ENCODE peak calls at places on chromosomes 12 and 14, in eight cellular contexts. G, L, O, M, U, B, D and A are unnamed samples.

GRCh38 chr12:79451988-79452387 is 238.8 kb downstream of the PAWR start:
- DNase-seq in G (peak), L (peak), O (peak), M (peak), U (peak), B (peak), D (peak), A (peak)

GRCh38 chr14:57479197-57479596 is 14.5 kb downstream of the CCDC198 start:
- DNase-seq in G (no peak), L (no peak), O (no peak), M (no peak), U (no peak), B (no peak), D (no peak), A (no peak)

GRCh38 chr12:100959481-100959880 is 164.9 kb downstream of the ANO4 start:
- DNase-seq in G (no peak), L (peak), O (no peak), M (no peak), U (no peak), B (no peak), D (no peak), A (no peak)

GRCh38 chr14:33646692-33647260 is 304.1 kb downstream of the EGLN3 start:
- DNase-seq in G (no peak), L (no peak), O (no peak), M (no peak), U (no peak), B (no peak), D (no peak), A (no peak)

GRCh38 chr14:83994020-83994419 is 1535.9 kb upstream of the FLRT2 start:
- DNase-seq in G (no peak), L (no peak), O (no peak), M (no peak), U (no peak), B (no peak), D (no peak), A (no peak)

GRCh38 chr14:33814010-33814409 is 136.9 kb downstream of the EGLN3 start:
- DNase-seq in G (no peak), L (no peak), O (no peak), M (no peak), U (no peak), B (no peak), D (no peak), A (no peak)

GRCh38 chr14:104603623-104604401 is 760 bp downstream of the TMEM179 start:
- DNase-seq in G (no peak), L (no peak), O (no peak), M (peak), U (no peak), B (no peak), D (no peak), A (peak)

GRCh38 chr14:103718572-103718971 is 3.0 kb downstream of the ZFYVE21 start:
- DNase-seq in G (no peak), L (no peak), O (no peak), M (no peak), U (no peak), B (no peak), D (no peak), A (no peak)

GRCh38 chr12:26152507-26153102 is 27.8 kb upstream of the BHLHE41 start:
- DNase-seq in G (no peak), L (no peak), O (no peak), M (no peak), U (no peak), B (no peak), D (no peak), A (no peak)

GRCh38 chr14:105430042-105430441 is 10.4 kb downstream of the MTA1 start:
- DNase-seq in G (no peak), L (no peak), O (no peak), M (no peak), U (no peak), B (no peak), D (no peak), A (no peak)

GRCh38 chr12:6375269-6376078 is at the start of gene SCNN1A:
- DNase-seq in G (peak), L (peak), O (no peak), M (no peak), U (peak), B (no peak), D (no peak), A (peak)

GRCh38 chr12:45669093-45669492 is 60.4 kb upstream of the ARID2 start:
- DNase-seq in G (no peak), L (no peak), O (no peak), M (no peak), U (no peak), B (no peak), D (no peak), A (no peak)

DNA sequence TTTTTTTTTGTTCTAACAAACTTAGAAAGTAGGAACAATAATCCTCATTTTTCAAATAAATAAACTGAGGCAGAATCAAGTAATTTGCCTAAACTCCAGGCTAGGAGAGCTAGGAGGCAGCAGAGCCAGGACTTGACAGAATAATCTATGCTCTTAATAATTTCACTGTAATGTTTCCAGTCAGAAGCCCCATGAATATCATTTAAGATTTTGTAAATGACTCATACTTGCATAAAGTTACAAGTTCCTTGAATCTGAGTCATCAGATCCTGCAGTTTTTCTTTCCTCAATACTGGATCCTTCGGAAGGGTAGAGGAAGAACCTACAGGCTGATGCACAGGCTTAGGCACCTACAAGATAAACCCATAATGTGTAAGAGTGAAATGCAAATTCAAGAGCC is 29.0 kb downstream of the CAPRIN2 start:
- DNase-seq in G (no peak), L (no peak), O (no peak), M (no peak), U (no peak), B (no peak), D (peak), A (no peak)
- TF ChIP-seq EP300 in G (no peak), L (no peak), O (no peak), M (peak), U (no peak), B (no peak), D (no peak), A (no peak)

DNA sequence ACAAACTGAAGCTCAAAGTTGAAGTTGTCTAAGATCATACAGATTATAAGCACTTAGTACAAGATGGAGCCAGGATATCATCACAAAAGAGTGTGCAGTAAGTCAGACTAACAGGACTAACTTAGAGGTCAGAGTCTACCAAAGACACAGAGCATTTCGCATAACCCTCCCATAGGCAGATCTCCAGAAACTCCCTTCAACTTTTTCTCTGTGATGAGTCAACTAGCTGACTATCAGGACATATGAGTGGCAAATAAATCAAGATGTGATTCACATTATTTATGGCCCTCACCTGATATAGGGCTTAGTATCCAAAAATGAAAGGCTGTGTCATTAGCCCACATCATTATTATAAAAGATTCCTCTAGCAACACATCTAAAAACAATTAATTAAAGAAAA is 484.6 kb downstream of the GALC start:
- DNase-seq in G (no peak), L (no peak), O (no peak), M (no peak), U (no peak), B (no peak), D (no peak), A (no peak)
- TF ChIP-seq EP300 in G (no peak), L (no peak), O (no peak), M (no peak), U (no peak), B (no peak), D (no peak), A (no peak)

GRCh38 chr12:103766028-103766427 is 75.0 kb downstream of the NT5DC3 start:
- DNase-seq in G (no peak), L (no peak), O (no peak), M (no peak), U (no peak), B (no peak), D (no peak), A (no peak)

GRCh38 chr12:103765322-103765721 is 75.7 kb downstream of the NT5DC3 start:
- DNase-seq in G (no peak), L (no peak), O (no peak), M (no peak), U (no peak), B (no peak), D (no peak), A (no peak)

GRCh38 chr12:103771466-103771865 is 69.6 kb downstream of the NT5DC3 start:
- DNase-seq in G (peak), L (peak), O (peak), M (peak), U (peak), B (no peak), D (peak), A (peak)

GRCh38 chr12:103769240-103769945 is 71.6 kb downstream of the NT5DC3 start:
- DNase-seq in G (no peak), L (no peak), O (no peak), M (no peak), U (no peak), B (no peak), D (no peak), A (peak)

DNA sequence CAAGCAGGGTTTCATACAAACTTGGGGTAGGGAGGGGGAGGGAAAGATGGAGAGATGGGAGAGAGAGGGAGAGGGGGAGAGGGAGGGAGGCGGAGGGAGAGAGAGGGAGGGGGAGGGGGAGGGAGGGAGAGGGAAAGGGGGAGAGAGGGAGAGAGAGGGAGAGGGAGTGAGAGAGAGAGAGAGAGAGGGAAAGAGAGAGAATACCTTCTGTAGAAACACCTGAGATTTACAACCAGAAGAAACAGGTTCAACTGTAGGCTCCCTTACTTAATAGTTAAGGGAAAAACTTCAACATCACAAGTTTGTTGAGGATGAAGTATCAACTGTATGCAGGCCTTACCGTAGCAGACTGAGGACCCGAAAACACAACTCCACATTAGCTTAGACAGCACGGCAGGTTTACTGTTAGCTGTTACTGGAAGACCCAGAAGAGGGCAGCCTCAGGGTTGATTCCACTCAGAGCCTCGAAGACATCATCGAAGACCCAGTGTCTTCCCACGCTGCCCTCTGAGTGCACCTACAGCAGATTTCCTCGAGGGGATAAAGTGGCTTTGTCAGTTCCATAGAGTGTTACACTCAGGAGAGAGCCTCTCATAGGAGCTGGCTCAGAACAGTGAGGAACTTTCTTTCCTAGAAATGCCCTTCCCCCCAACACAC is 72.4 kb downstream of the NT5DC3 start:
- DNase-seq in G (no peak), L (no peak), O (no peak), M (no peak), U (no peak), B (no peak), D (peak), A (peak)
- TF ChIP-seq EP300 in G (no peak), L (no peak), O (no peak), M (no peak), U (no peak), B (no peak), D (no peak), A (no peak)

GRCh38 chr12:21485998-21486397 is 15.4 kb downstream of the RECQL start:
- DNase-seq in G (no peak), L (no peak), O (no peak), M (no peak), U (no peak), B (no peak), D (no peak), A (no peak)

GRCh38 chr12:21478756-21479455 is 22.5 kb downstream of the RECQL start:
- DNase-seq in G (no peak), L (no peak), O (no peak), M (no peak), U (no peak), B (no peak), D (no peak), A (no peak)

GRCh38 chr12:21483531-21483930 is 17.9 kb downstream of the RECQL start:
- DNase-seq in G (no peak), L (no peak), O (no peak), M (no peak), U (no peak), B (no peak), D (no peak), A (no peak)
- TF ChIP-seq EP300 in G (no peak), L (no peak), O (no peak), M (no peak), U (no peak), B (no peak), D (no peak), A (no peak)

GRCh38 chr12:106633451-106633823 is 50.6 kb downstream of the RFX4 start:
- DNase-seq in G (no peak), L (no peak), O (peak), M (no peak), U (no peak), B (no peak), D (peak), A (no peak)
- TF ChIP-seq EP300 in G (no peak), L (no peak), O (no peak), M (peak), U (no peak), B (no peak), D (peak), A (no peak)

GRCh38 chr14:106831322-106831720 is 1304.9 kb downstream of the TMEM121 start:
- DNase-seq in G (no peak), L (no peak), O (peak), M (peak), U (peak), B (no peak), D (peak), A (no peak)
- TF ChIP-seq EP300 in G (no peak), L (no peak), O (no peak), M (no peak), U (no peak), B (no peak), D (no peak), A (no peak)

GRCh38 chr12:82522285-82522684 is 164.0 kb downstream of the METTL25 start:
- DNase-seq in G (no peak), L (no peak), O (no peak), M (no peak), U (no peak), B (no peak), D (no peak), A (no peak)
- TF ChIP-seq EP300 in G (no peak), L (no peak), O (no peak), M (no peak), U (no peak), B (no peak), D (no peak), A (no peak)

GRCh38 chr14:101199028-101199770 is 295.7 kb upstream of the RTL1 start:
- DNase-seq in G (peak), L (peak), O (no peak), M (peak), U (no peak), B (no peak), D (no peak), A (peak)
- TF ChIP-seq EP300 in G (no peak), L (no peak), O (no peak), M (no peak), U (no peak), B (no peak), D (no peak), A (no peak)

GRCh38 chr14:102696332-102696731 is 80.9 kb upstream of the TRAF3 start:
- DNase-seq in G (no peak), L (no peak), O (peak), M (no peak), U (peak), B (no peak), D (no peak), A (no peak)

GRCh38 chr14:102693006-102693755 is 84.1 kb upstream of the TRAF3 start:
- DNase-seq in G (no peak), L (no peak), O (peak), M (no peak), U (no peak), B (no peak), D (no peak), A (no peak)

GRCh38 chr14:102695172-102695569 is 82.1 kb upstream of the TRAF3 start:
- DNase-seq in G (no peak), L (no peak), O (no peak), M (no peak), U (no peak), B (no peak), D (no peak), A (no peak)

GRCh38 chr14:102692334-102692733 is 84.9 kb upstream of the TRAF3 start:
- DNase-seq in G (no peak), L (no peak), O (no peak), M (no peak), U (no peak), B (no peak), D (no peak), A (no peak)

GRCh38 chr14:102694530-102695171 is 82.6 kb upstream of the TRAF3 start:
- DNase-seq in G (peak), L (peak), O (peak), M (peak), U (peak), B (peak), D (peak), A (peak)
- TF ChIP-seq EP300 in G (no peak), L (no peak), O (no peak), M (no peak), U (no peak), B (no peak), D (no peak), A (no peak)

DNA sequence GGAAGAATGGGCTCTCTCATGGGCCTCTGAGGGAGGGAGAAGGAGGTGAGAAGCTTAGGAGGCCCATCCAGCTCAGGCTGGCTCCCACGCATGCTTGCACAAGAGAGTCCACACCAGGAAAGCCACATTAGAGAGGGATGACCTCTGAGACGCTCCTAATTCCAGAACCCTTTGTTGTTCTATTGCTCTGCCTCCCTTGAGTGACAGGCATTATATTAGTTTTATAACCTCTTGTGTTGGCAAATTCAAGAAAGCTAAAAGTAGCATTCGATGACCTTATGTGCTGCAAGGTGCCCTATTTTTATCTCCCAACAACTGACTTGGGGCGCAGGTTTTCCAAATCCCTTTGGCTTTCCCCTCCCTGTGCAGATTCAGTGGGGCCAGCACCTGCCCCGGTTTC is 190.1 kb downstream of the KSR2 start:
- DNase-seq in G (no peak), L (no peak), O (no peak), M (no peak), U (no peak), B (no peak), D (no peak), A (no peak)
- TF ChIP-seq EP300 in G (no peak), L (no peak), O (no peak), M (no peak), U (no peak), B (no peak), D (no peak), A (no peak)